ENCODE peak calls at places on chromosomes 11 and 22, in four cellular contexts. L, Z, S and Y are unnamed samples.

GRCh38 chr11:117621226-117621625 is 175.8 kb downstream of the DSCAML1 start:
- DNase-seq in L (no peak), S (peak; percentile 28), Z (no peak), Y (peak; percentile 6)

GRCh38 chr11:1891831-1892115 is at the start of gene PRR33:
- DNase-seq in Z (no peak), L (no peak), S (no peak), Y (no peak)

GRCh38 chr22:25060522-25061071 is 108.1 kb downstream of the KIAA1671 start:
- DNase-seq in L (no peak), S (no peak), Z (no peak), Y (no peak)

GRCh38 chr22:31085493-31085824 is 4.3 kb downstream of the SMTN start:
- DNase-seq in Z (no peak), S (peak; percentile 38), L (peak; percentile 26), Y (peak; percentile 41)

GRCh38 chr22:19086417-19086816 is 35.8 kb downstream of the DGCR2 start:
- DNase-seq in L (no peak), S (no peak), Z (peak; percentile 28), Y (no peak)

GRCh38 chr22:50621491-50621880 is 6.5 kb downstream of the ARSA start:
- DNase-seq in S (no peak), Z (no peak), L (no peak), Y (no peak)

GRCh38 chr11:8841899-8842298 is 69.1 kb upstream of the AKIP1 start:
- DNase-seq in S (no peak), L (no peak), Z (no peak), Y (peak; percentile 6)

GRCh38 chr11:61893981-61894380 is 2.6 kb upstream of the FADS3 start:
- DNase-seq in L (no peak), S (no peak), Z (no peak), Y (no peak)

GRCh38 chr11:783581-784015 is 6.3 kb downstream of the CEND1 start:
- DNase-seq in Z (peak; percentile 93), L (peak; percentile 93), S (peak; percentile 83), Y (no peak)

GRCh38 chr22:49979587-49980264 is 19.2 kb downstream of the PIM3 start:
- DNase-seq in Z (peak; percentile 12), S (peak; percentile 57), L (peak; percentile 29), Y (peak; percentile 54)

GRCh38 chr22:45334528-45334927 is 24.8 kb downstream of the FAM118A start:
- DNase-seq in Z (no peak), S (no peak), L (no peak), Y (no peak)

GRCh38 chr22:35380537-35381423 is at the start of gene HMOX1:
- DNase-seq in L (peak; percentile 96), Z (peak; percentile 97), S (peak; percentile 94), Y (peak; percentile 80)

GRCh38 chr11:111719379-111719778 is 46.8 kb downstream of the PPP2R1B start:
- DNase-seq in Z (no peak), S (no peak), L (no peak), Y (no peak)

DNA sequence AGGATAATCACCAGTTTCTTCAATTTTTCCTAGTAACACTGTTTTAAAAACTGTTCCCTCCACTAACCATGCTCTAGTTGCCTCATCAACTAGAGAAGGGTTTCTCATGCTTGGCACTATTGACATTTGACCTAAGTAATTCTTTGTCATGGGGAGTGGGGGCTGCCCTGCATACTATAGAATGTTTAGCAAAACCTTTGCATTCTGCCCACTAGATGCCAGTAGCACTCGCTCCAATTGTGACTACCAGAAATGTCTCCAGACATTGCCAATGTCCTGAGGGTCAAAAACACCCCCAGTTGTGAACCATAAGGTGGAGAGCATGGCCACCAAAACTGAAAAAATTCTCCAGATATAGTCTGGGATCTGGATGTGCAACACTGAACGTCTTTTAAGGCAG is 27.6 kb upstream of the BMAL1 start:
- DNase-seq in L (no peak), S (no peak), Z (no peak), Y (no peak)
- TF ChIP-seq CTCF in L (no peak), S (no peak), Z (no peak), Y (no peak)

DNA sequence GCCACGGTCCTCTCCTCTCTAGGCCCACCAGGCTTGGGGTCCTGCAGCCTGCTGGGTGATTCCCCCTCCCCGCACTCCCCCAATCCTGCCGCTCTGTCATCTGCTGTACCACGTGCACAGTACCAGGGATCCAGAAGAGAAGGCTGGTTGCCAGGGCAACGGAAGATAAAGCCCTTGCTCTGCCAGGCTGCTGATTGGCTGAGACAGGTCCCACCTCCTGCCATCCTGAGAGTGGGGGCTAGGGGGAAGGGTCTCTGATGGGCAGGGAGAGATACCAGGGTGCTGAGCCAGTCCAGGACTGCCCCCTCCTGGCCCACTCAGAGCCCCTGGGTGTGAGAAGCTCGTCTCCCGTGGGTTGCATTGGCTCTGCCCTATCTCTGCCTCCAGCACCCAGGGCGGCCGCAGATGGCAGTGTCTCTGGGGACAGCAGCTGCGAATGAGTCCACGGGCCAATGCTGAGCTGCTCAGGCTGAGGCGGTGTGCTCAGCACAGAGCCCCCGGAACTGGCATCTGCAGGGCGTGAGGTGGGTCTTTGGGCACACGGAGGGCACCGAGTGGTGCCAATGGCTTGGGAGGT is at the start of gene SMIM45:
- DNase-seq in Z (no peak), S (no peak), L (no peak), Y (no peak)
- TF ChIP-seq CTCF in Z (no peak), S (no peak), L (no peak), Y (no peak)

GRCh38 chr11:109865558-109866186 is 227.5 kb upstream of the ZC3H12C start:
- DNase-seq in S (peak; percentile 21), L (no peak), Z (peak; percentile 63), Y (peak; percentile 39)
- TF ChIP-seq CTCF in S (peak; percentile 23), L (peak; percentile 23), Z (no peak), Y (no peak)

DNA sequence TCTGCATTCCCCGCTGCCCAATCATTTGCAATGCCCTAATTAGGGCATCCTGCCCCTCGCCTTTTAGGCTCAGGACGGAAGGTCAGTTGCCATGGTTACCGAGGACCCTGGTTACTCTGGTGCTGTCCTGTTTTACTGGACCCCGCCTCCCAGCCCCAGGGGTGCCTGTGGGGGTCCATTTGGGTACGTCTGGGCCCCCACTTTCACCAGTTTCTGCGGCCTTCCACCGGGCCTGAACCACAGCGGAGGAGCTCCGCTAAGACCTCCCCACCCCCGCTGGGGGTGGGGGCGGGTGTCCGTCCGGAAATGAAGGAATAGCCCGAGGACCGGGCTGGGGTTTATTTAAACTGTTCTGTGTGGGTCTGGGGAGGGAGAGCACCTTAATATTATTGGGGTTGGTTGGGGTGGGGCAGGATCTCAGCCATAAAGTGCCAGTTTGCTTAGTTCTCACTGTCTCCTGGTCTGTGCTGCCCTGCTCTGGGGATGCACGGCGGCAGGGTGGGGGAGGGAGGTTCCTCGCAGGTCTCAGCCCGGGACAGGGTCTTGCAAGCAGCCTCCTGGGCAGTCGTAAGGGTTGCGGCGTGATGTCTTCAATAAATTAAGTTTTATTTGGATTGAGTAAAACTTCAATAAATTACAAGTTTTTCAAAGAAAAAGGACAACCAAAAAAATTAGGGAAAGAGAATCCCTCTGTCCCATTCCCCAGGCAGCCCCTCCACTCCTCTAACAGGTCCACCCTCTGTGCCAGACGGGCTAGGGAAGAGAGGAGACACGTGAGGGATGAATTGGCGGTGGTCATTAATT is 5.3 kb downstream of the PHOX2A start:
- DNase-seq in S (no peak), L (no peak), Z (no peak), Y (no peak)
- TF ChIP-seq CTCF in S (no peak), L (peak; percentile 0), Z (no peak), Y (no peak)

GRCh38 chr11:46808804-46809431 is 37.2 kb downstream of the CKAP5 start:
- DNase-seq in S (no peak), L (peak; percentile 18), Z (no peak), Y (no peak)
- TF ChIP-seq CTCF in S (peak; percentile 26), L (peak; percentile 36), Z (no peak), Y (no peak)

GRCh38 chr11:77039491-77040400 is 5.5 kb downstream of the B3GNT6 start:
- DNase-seq in S (peak; percentile 73), L (peak; percentile 59), Z (no peak), Y (peak; percentile 26)
- TF ChIP-seq CTCF in S (peak; percentile 37), L (peak; percentile 54), Z (peak; percentile 34), Y (peak; percentile 12)

GRCh38 chr11:45803981-45804805 is 756 bp upstream of the SLC35C1 start:
- DNase-seq in L (peak; percentile 90), Z (peak; percentile 95), S (peak; percentile 92), Y (peak; percentile 90)

GRCh38 chr11:45805305-45806071 is 539 bp downstream of the SLC35C1 start:
- DNase-seq in L (peak; percentile 81), S (no peak), Z (peak; percentile 86), Y (peak; percentile 27)

GRCh38 chr11:45802531-45803317 is 2.2 kb upstream of the SLC35C1 start:
- DNase-seq in L (no peak), Z (no peak), S (no peak), Y (no peak)

GRCh38 chr11:45806072-45806933 is 1.4 kb downstream of the SLC35C1 start:
- DNase-seq in S (no peak), L (no peak), Z (no peak), Y (no peak)

GRCh38 chr11:45804806-45805304 is at the start of gene SLC35C1:
- DNase-seq in Z (peak; percentile 99), L (peak; percentile 99), S (peak; percentile 98), Y (peak; percentile 98)
- TF ChIP-seq CTCF in Z (no peak), L (no peak), S (no peak), Y (no peak)

DNA sequence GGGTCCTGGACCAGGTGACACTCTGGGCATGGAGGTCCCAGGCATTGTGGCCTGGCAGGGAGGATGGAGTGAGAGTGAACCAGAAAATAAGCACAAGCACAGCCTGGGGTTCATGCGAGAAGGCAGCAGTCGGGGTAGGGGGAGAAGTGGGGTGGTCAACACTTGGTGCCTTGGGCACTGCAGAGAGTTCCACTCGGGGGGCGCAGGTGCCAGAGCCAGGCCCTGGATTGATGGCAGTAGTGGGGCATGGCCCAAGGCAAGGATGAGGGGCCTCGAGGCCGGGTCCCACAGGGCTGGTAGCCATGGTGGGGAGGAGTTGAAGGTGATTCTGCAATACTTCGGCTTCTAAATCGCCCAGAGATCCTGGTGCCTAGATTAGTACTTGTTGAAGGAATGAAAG is 372.9 kb downstream of the TBC1D22A start:
- DNase-seq in L (no peak), Z (no peak), S (no peak), Y (no peak)
- TF ChIP-seq CTCF in L (no peak), Z (no peak), S (no peak), Y (no peak)